ENCODE peak calls at places on chromosomes 3 and 15, in seven cellular contexts. I is breast epithelium, J is cardiac muscle cell, C is GM13976, A is dorsolateral prefrontal cortex, L is RWPE1, Z is AG09319. R is an unnamed sample.

GRCh38 chr3:7977245-7978103 is 524.1 kb upstream of the LMCD1 start:
- DNase-seq in I (no peak), J (peak; percentile 70), C (no peak), A (no peak), L (no peak), Z (no peak), R (no peak)

GRCh38 chr3:42653560-42654330 is at the start of gene ZBTB47:
- DNase-seq in I (peak; percentile 58), J (peak; percentile 64), C (peak; percentile 56), A (peak; percentile 49), L (peak; percentile 34), Z (no peak), R (no peak)

GRCh38 chr3:194387276-194387675 is 11.8 kb downstream of the GP5 start:
- DNase-seq in I (no peak), J (no peak), C (peak; percentile 6), A (no peak), L (no peak), Z (no peak), R (peak; percentile 5)

GRCh38 chr15:67548862-67549651 is 6.6 kb downstream of the MAP2K5 start:
- DNase-seq in I (no peak), J (no peak), C (no peak), A (peak; percentile 69), L (no peak), Z (no peak), R (no peak)

GRCh38 chr15:35320911-35321310 is 225.1 kb downstream of the DPH6 start:
- DNase-seq in I (no peak), J (no peak), C (no peak), A (no peak), L (no peak), Z (no peak), R (no peak)

GRCh38 chr15:48981941-48982340 is 18.2 kb upstream of the SHC4 start:
- DNase-seq in I (no peak), J (peak; percentile 16), C (no peak), A (no peak), L (no peak), Z (no peak), R (no peak)

GRCh38 chr15:67547836-67548531 is 5.5 kb downstream of the MAP2K5 start:
- DNase-seq in I (no peak), J (peak; percentile 18), C (no peak), A (no peak), L (no peak), Z (no peak), R (no peak)

GRCh38 chr15:94965593-94965992 is 734.2 kb downstream of the MCTP2 start:
- DNase-seq in I (no peak), J (no peak), C (no peak), A (no peak), L (no peak), Z (no peak), R (no peak)

GRCh38 chr15:55758580-55758986 is 15.6 kb upstream of the PRTG start:
- DNase-seq in I (no peak), J (peak; percentile 39), C (no peak), A (no peak), L (no peak), Z (no peak), R (no peak)

GRCh38 chr3:24086597-24087369 is 141.7 kb downstream of the NR1D2 start:
- DNase-seq in I (no peak), J (peak; percentile 65), C (no peak), A (no peak), L (no peak), Z (no peak), R (no peak)

GRCh38 chr3:182238141-182238540 is 526.4 kb downstream of the SOX2 start:
- DNase-seq in I (no peak), J (no peak), C (no peak), A (peak; percentile 49), L (no peak), Z (no peak), R (no peak)

GRCh38 chr3:72213296-72214064 is 428.5 kb upstream of the PROK2 start:
- DNase-seq in I (no peak), J (peak; percentile 65), C (no peak), A (no peak), L (no peak), Z (no peak), R (no peak)

GRCh38 chr3:186519021-186519658 is 25.0 kb downstream of the CRYGS start:
- DNase-seq in I (no peak), J (no peak), C (no peak), A (no peak), L (no peak), Z (no peak), R (peak; percentile 37)

GRCh38 chr3:45864760-45865567 is 21.4 kb upstream of the CCR9 start:
- DNase-seq in I (no peak), J (no peak), C (no peak), A (no peak), L (no peak), Z (no peak), R (no peak)

GRCh38 chr3:157104928-157105652 is 54.9 kb downstream of the CCNL1 start:
- DNase-seq in I (no peak), J (no peak), C (peak; percentile 42), A (no peak), L (no peak), Z (no peak), R (no peak)

GRCh38 chr3:94548581-94549316 is 485.9 kb downstream of the NSUN3 start:
- DNase-seq in I (no peak), J (no peak), C (no peak), A (no peak), L (no peak), Z (no peak), R (no peak)
- TF ChIP-seq CTCF in I (no peak), J (no peak), C (no peak), A (no peak), L (no peak), Z (no peak), R (no peak)

GRCh38 chr3:103089758-103090157 is 654.9 kb downstream of the ZPLD1 start:
- DNase-seq in I (no peak), J (no peak), C (no peak), A (no peak), L (no peak), Z (no peak), R (no peak)
- TF ChIP-seq CTCF in I (no peak), J (no peak), C (no peak), A (no peak), L (no peak), Z (no peak), R (no peak)

DNA sequence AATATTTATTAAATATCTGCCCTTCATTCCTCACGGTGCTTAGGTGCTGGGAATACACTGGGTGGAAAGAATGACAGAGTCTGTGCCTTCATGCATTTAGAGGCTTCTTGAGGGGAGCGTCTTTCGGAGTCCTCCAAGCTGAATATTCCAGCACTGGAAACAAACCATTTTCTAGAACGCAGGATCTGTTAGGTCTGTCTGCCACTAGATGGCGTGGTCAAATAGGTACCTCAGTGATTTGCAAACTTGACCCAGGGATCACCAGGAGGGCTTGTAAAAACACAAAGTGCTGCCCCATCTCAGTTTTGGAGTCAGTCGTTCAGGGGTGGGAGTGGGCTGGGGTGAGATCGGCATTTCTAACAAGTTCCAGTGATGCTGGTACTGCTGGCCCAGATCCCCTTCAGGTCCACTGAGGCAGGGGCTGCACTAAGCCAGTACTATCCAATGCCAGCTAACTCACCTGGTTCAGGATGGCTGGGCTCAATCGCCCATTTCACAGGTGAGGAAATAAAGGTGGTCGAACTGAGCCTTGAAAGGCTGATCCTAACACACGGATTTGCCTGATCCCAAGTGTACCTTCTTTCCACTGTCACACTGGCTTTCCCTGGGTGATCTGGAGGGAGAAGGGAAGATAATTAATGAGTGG is 14.8 kb downstream of the ARNT2 start:
- DNase-seq in I (no peak), J (peak; percentile 72), C (peak; percentile 49), A (no peak), L (peak; percentile 42), Z (peak; percentile 22), R (no peak)
- TF ChIP-seq CTCF in I (peak; percentile 32), J (peak; percentile 86), C (peak; percentile 51), A (peak; percentile 46), L (peak; percentile 70), Z (peak; percentile 84), R (no peak)

GRCh38 chr3:28853830-28854229 is 427.0 kb upstream of the RBMS3 start:
- DNase-seq in I (no peak), J (peak; percentile 55), C (no peak), A (no peak), L (no peak), Z (no peak), R (no peak)
- TF ChIP-seq CTCF in I (no peak), J (no peak), C (no peak), A (no peak), L (peak; percentile 38), Z (no peak), R (no peak)

DNA sequence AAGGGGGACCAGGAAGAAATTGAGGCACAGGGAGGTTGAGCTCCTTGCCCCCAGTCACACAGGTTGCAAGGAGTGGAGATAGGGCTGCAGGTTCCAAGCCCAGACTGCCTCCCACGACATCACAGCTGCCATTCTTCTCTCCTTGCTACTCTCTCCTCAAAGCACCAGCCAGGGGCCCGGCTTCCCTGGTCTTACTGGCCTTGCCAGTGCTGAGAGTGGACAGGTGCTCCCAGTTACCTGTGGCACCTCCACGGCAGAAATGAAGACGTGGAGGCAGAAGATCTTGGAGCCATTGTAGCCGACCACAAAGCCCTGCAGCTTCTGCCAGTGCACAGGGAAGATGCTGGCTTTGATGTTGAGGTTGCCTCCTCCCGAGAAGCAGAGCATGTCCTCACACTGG is 17.9 kb upstream of the ACAD9 start:
- DNase-seq in I (no peak), J (no peak), C (no peak), A (no peak), L (no peak), Z (no peak), R (no peak)
- TF ChIP-seq CTCF in I (no peak), J (no peak), C (no peak), A (no peak), L (no peak), Z (no peak), R (no peak)